ENCODE peak calls at places on chromosomes 3 and 15, in seven cellular contexts. H is endodermal cell, A is Calu3, S is NCI-H1436 treated with DMSO at 0.1 percent for 48 hours, R is LoVo, N is fibroblast of lung, G is DMS 273 treated with DMSO at 0.1 percent for 48 hours. F is an unnamed sample.

GRCh38 chr3:142904639-142905441 is 16.0 kb upstream of the PCOLCE2 start:
- DNase-seq in H (peak; percentile 68), A (peak; percentile 65), S (no peak), R (peak; percentile 85), N (peak; percentile 8), G (peak; percentile 61), F (peak; percentile 61)

GRCh38 chr15:69997701-69998273 is 99.9 kb downstream of the TLE3 start:
- DNase-seq in H (no peak), A (peak; percentile 90), S (no peak), R (peak; percentile 92), N (peak; percentile 14), G (no peak), F (peak; percentile 90)

GRCh38 chr15:96894669-96895068 is 564.2 kb downstream of the NR2F2 start:
- DNase-seq in H (no peak), A (no peak), S (no peak), R (no peak), N (no peak), G (no peak), F (no peak)

GRCh38 chr3:4825572-4826236 is 153.5 kb upstream of the BHLHE40 start:
- DNase-seq in H (peak; percentile 59), A (peak; percentile 46), S (no peak), R (no peak), N (no peak), G (no peak), F (no peak)

GRCh38 chr3:108301695-108302404 is 5.5 kb downstream of the HHLA2 start:
- DNase-seq in H (no peak), A (no peak), S (no peak), R (no peak), N (no peak), G (no peak), F (peak; percentile 14)

GRCh38 chr3:155560594-155560993 is 184.3 kb downstream of the PLCH1 start:
- DNase-seq in H (peak; percentile 56), A (no peak), S (no peak), R (peak; percentile 48), N (no peak), G (no peak), F (peak; percentile 68)

GRCh38 chr3:146395164-146395563 is 74.2 kb downstream of the PLSCR2 start:
- DNase-seq in H (no peak), A (no peak), S (no peak), R (no peak), N (no peak), G (no peak), F (no peak)

GRCh38 chr15:55106155-55106554 is 90.6 kb downstream of the RSL24D1 start:
- DNase-seq in H (no peak), A (no peak), S (no peak), R (no peak), N (no peak), G (no peak), F (no peak)

GRCh38 chr15:100856847-100857246 is 22.8 kb upstream of the ALDH1A3 start:
- DNase-seq in H (no peak), A (no peak), S (no peak), R (no peak), N (no peak), G (no peak), F (no peak)

F was measured in Caki2.